ENCODE peak calls at places on chromosomes 7 and 10, in six cellular contexts. Q, I, X, U, C and K are unnamed samples.

GRCh38 chr7:20595971-20596370 is 19.5 kb upstream of the ABCB5 start:
- DNase-seq in Q (no peak), I (no peak), X (no peak), U (no peak), C (no peak), K (no peak)

GRCh38 chr7:29352041-29352440 is 157.5 kb downstream of the CHN2 start:
- DNase-seq in Q (no peak), I (no peak), X (no peak), U (no peak), C (no peak), K (no peak)

GRCh38 chr10:61992059-61992460 is 90.6 kb downstream of the ARID5B start:
- DNase-seq in Q (no peak), I (peak; percentile 81), X (no peak), U (no peak), C (no peak), K (no peak)

GRCh38 chr10:84550756-84551436 is 222.5 kb downstream of the CCSER2 start:
- DNase-seq in Q (no peak), I (no peak), X (no peak), U (no peak), C (no peak), K (no peak)

GRCh38 chr7:122887198-122887597 is 938 bp upstream of the CADPS2 start:
- DNase-seq in Q (no peak), I (peak; percentile 70), X (peak; percentile 86), U (peak; percentile 79), C (peak; percentile 74), K (no peak)

GRCh38 chr7:113083132-113083833 is 3.3 kb downstream of the GPR85 start:
- DNase-seq in Q (no peak), I (no peak), X (peak; percentile 23), U (no peak), C (no peak), K (no peak)

GRCh38 chr10:51377932-51378206 is 303.6 kb downstream of the PRKG1 start:
- DNase-seq in Q (no peak), I (no peak), X (no peak), U (no peak), C (no peak), K (no peak)

GRCh38 chr10:121830101-121830500 is 97.7 kb downstream of the ATE1 start:
- DNase-seq in Q (no peak), I (no peak), X (no peak), U (no peak), C (no peak), K (no peak)

GRCh38 chr7:26440253-26440992 is 148.8 kb downstream of the SNX10 start:
- DNase-seq in Q (no peak), I (no peak), X (no peak), U (no peak), C (no peak), K (no peak)

GRCh38 chr10:36172054-36172531 is 530.0 kb upstream of the FZD8 start:
- DNase-seq in Q (no peak), I (peak; percentile 79), X (no peak), U (no peak), C (no peak), K (no peak)

GRCh38 chr7:131945313-131945831 is 388.9 kb upstream of the PODXL start:
- DNase-seq in Q (no peak), I (peak; percentile 50), X (peak; percentile 84), U (peak; percentile 52), C (peak; percentile 57), K (no peak)

GRCh38 chr10:100872034-100872791 is 40.5 kb upstream of the SLF2 start:
- DNase-seq in Q (peak; percentile 31), I (peak; percentile 49), X (peak; percentile 68), U (no peak), C (peak; percentile 59), K (peak; percentile 23)

GRCh38 chr10:127964644-127965043 is 57.7 kb downstream of the PTPRE start:
- DNase-seq in Q (no peak), I (no peak), X (no peak), U (no peak), C (peak; percentile 35), K (no peak)

GRCh38 chr7:125074141-125074540 is 144.5 kb upstream of the POT1 start:
- DNase-seq in Q (no peak), I (no peak), X (peak; percentile 11), U (no peak), C (no peak), K (no peak)

GRCh38 chr10:80070068-80070467 is 8.4 kb upstream of the TMEM254 start:
- DNase-seq in Q (no peak), I (no peak), X (no peak), U (no peak), C (no peak), K (no peak)

GRCh38 chr10:50286517-50286916 is 35.2 kb upstream of the ASAH2 start:
- DNase-seq in Q (no peak), I (peak; percentile 62), X (no peak), U (no peak), C (no peak), K (no peak)

GRCh38 chr7:87599336-87599735 is 1.3 kb downstream of the ABCB1 start:
- DNase-seq in Q (peak; percentile 60), I (no peak), X (peak; percentile 7), U (no peak), C (peak; percentile 93), K (peak; percentile 26)

GRCh38 chr7:155447603-155448002 is 10.3 kb upstream of the EN2 start:
- DNase-seq in Q (no peak), I (no peak), X (no peak), U (no peak), C (no peak), K (no peak)

GRCh38 chr7:155449008-155449879 is 8.7 kb upstream of the EN2 start:
- DNase-seq in Q (no peak), I (no peak), X (no peak), U (no peak), C (no peak), K (no peak)

GRCh38 chr7:155448632-155449007 is 9.3 kb upstream of the EN2 start:
- DNase-seq in Q (no peak), I (no peak), X (no peak), U (no peak), C (no peak), K (no peak)

GRCh38 chr7:155441856-155442255 is 16.1 kb upstream of the EN2 start:
- DNase-seq in Q (no peak), I (no peak), X (no peak), U (no peak), C (no peak), K (no peak)

DNA sequence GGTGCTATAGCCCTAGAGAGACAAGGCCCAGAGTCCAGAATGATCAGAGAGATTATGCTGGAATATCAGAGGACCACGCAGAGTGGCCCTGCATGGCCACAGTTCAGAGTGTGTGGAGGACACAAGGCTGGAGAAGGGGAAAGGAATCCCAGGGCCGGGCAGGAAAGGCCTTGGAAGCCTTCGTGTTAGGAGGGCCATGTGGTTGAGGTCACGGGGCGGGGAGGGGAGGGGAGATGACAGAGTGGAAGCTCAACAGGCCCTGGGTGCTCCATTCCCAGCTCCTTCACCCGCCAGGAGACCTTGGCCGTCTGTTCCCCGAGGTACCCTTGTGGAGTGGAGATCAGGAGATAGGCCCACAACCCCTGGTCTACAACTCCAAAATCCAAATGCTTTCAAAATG is 13.2 kb upstream of the EN2 start:
- DNase-seq in Q (no peak), I (no peak), X (no peak), U (no peak), C (no peak), K (no peak)
- H3K27me3 ChIP-seq in Q (peaks cover 17% of the 10 kb centered on the region), I (peaks cover 100% of the 10 kb centered on the region), X (peaks cover 95% of the 10 kb centered on the region), U (peaks cover 64% of the 10 kb centered on the region), C (no peaks in the 10 kb centered on the region), K (peaks cover 34% of the 10 kb centered on the region)

DNA sequence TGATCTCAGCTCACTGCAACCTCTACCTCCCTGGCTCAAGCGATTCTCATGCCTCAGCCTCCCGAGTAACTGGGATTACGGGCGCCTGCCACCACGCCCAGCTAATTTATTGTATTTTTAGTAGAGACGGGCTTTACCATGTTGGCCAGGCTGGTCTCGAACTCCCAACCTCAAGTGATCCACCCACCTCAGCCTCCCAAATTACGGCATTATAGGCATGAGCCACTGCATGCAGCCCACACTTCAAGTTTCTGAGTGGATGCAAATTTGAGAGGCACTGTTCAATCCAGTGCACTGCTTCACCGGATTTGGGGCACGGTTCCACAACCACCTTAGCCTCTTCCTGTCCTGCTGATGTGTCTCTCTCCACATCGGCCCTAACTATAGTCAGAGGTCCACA is 16.5 kb downstream of the CNPY1 start:
- DNase-seq in Q (no peak), I (no peak), X (no peak), U (peak; percentile 3), C (no peak), K (no peak)
- H3K27me3 ChIP-seq in Q (peaks cover 27% of the 10 kb centered on the region), I (peaks cover 98% of the 10 kb centered on the region), X (peaks cover 76% of the 10 kb centered on the region), U (peaks cover 67% of the 10 kb centered on the region), C (no peaks in the 10 kb centered on the region), K (peaks cover 57% of the 10 kb centered on the region)

GRCh38 chr10:23172429-23172828 is 19.7 kb upstream of the PTF1A start:
- DNase-seq in Q (no peak), I (no peak), X (no peak), U (no peak), C (no peak), K (no peak)

GRCh38 chr10:23172846-23173548 is 19.1 kb upstream of the PTF1A start:
- DNase-seq in Q (no peak), I (no peak), X (no peak), U (no peak), C (no peak), K (no peak)

GRCh38 chr10:23173549-23174074 is 18.5 kb upstream of the PTF1A start:
- DNase-seq in Q (no peak), I (no peak), X (no peak), U (no peak), C (no peak), K (no peak)

GRCh38 chr10:23174075-23174973 is 17.8 kb upstream of the PTF1A start:
- DNase-seq in Q (no peak), I (no peak), X (no peak), U (no peak), C (no peak), K (no peak)

GRCh38 chr10:23174974-23175512 is 17.1 kb upstream of the PTF1A start:
- DNase-seq in Q (no peak), I (no peak), X (no peak), U (no peak), C (no peak), K (no peak)
- H3K27me3 ChIP-seq in Q (peaks cover 11% of the 10 kb centered on the region), I (peaks cover 100% of the 10 kb centered on the region), X (peaks cover 100% of the 10 kb centered on the region), U (peaks cover 63% of the 10 kb centered on the region), C (no peaks in the 10 kb centered on the region), K (peaks cover 89% of the 10 kb centered on the region)

DNA sequence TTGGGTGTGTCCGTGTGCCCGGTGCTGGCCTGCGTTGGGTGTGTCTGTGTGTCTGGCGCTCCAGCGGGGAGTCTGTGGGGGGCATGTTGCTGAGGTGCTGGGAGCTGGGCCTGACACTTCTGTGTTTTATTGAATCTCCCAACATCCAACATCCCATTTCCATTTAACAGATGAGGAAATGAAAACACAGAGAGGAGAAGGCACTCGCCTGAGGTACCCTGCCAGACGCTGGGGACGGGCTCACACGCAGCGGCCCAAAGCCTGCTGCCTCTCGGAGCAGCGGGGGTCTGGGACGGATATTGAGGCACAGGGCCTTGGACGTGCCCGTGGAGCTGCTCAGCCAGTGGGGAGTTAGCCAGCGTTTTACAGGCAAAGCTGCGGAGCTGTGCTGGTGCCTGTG is 133.9 kb downstream of the DNAJB6 start:
- DNase-seq in Q (no peak), I (no peak), X (no peak), U (no peak), C (peak; percentile 33), K (no peak)
- H3K27me3 ChIP-seq in Q (no peaks in the 10 kb centered on the region), I (no peaks in the 10 kb centered on the region), X (no peaks in the 10 kb centered on the region), U (peaks cover 35% of the 10 kb centered on the region), C (no peaks in the 10 kb centered on the region), K (no peaks in the 10 kb centered on the region)